ENCODE peak calls at places on chromosomes 3 and 15, in ten cellular contexts. N, U, P, Q, W, E, Z, G, C and M are unnamed samples.

GRCh38 chr15:90681480-90681879 is 35.7 kb upstream of the BLM start:
- DNase-seq in Q (no peak), U (no peak), N (no peak), E (no peak), W (no peak), P (peak), C (no peak), G (peak), Z (no peak), M (no peak)

GRCh38 chr3:111903067-111903511 is 44.0 kb downstream of the PHLDB2 start:
- DNase-seq in N (no peak), G (peak), E (no peak), Q (no peak), U (no peak), Z (no peak), C (no peak), P (peak), W (no peak), M (no peak)

GRCh38 chr15:63447277-63447676 is 57.1 kb upstream of the USP3 start:
- DNase-seq in C (no peak), U (peak), E (no peak), N (no peak), W (no peak), Z (no peak), P (no peak), G (no peak), Q (no peak), M (no peak)

GRCh38 chr15:101496198-101496986 is 6.9 kb upstream of the PCSK6 start:
- DNase-seq in N (no peak), C (no peak), U (peak), G (no peak), Q (no peak), E (no peak), W (no peak), Z (no peak), P (no peak), M (no peak)

GRCh38 chr3:10386121-10386520 is 65.2 kb upstream of the SEC13 start:
- DNase-seq in N (no peak), G (no peak), Z (no peak), C (no peak), U (no peak), W (no peak), E (no peak), P (no peak), Q (no peak), M (no peak)

GRCh38 chr3:48681974-48682610 is 3.6 kb downstream of the NCKIPSD start:
- DNase-seq in G (no peak), Q (no peak), N (no peak), P (no peak), C (no peak), W (no peak), E (no peak), U (no peak), Z (no peak), M (no peak)

GRCh38 chr3:193095366-193095765 is 145.7 kb upstream of the PLAAT1 start:
- DNase-seq in W (no peak), U (no peak), E (no peak), Q (no peak), C (no peak), N (no peak), G (no peak), Z (no peak), P (no peak), M (no peak)

GRCh38 chr3:141108002-141108401 is 56.9 kb downstream of the SPSB4 start:
- DNase-seq in Q (no peak), E (no peak), P (no peak), C (no peak), W (no peak), G (no peak), Z (no peak), U (no peak), N (no peak), M (no peak)

GRCh38 chr3:168624195-168624594 is 528.5 kb upstream of the GOLIM4 start:
- DNase-seq in G (no peak), C (no peak), U (no peak), E (no peak), P (no peak), Q (no peak), W (no peak), N (no peak), Z (no peak), M (no peak)

GRCh38 chr3:58755153-58755552 is 88.6 kb upstream of the FAM3D start:
- DNase-seq in Z (no peak), E (no peak), G (no peak), P (no peak), C (no peak), U (no peak), W (no peak), N (no peak), Q (no peak), M (no peak)

GRCh38 chr3:72382460-72382859 is 465.8 kb downstream of the SHQ1 start:
- DNase-seq in Q (no peak), Z (no peak), U (no peak), P (no peak), W (no peak), C (no peak), N (no peak), E (no peak), G (no peak), M (no peak)

GRCh38 chr3:157436583-157437300 is at the start of gene PTX3:
- DNase-seq in U (peak), N (no peak), W (no peak), C (no peak), Z (no peak), P (peak), G (peak), Q (peak), E (no peak), M (no peak)

GRCh38 chr3:56107157-56107556 is 361.1 kb downstream of the ERC2 start:
- DNase-seq in E (no peak), Z (no peak), G (no peak), N (no peak), Q (no peak), W (no peak), P (no peak), U (no peak), C (no peak), M (no peak)

GRCh38 chr3:24493951-24494615 is 567 bp downstream of the THRB start:
- DNase-seq in U (no peak), P (no peak), E (peak), Q (peak), G (peak), C (no peak), N (no peak), Z (no peak), W (peak), M (no peak)

GRCh38 chr15:80609111-80609510 is 86.0 kb upstream of the ABHD17C start:
- DNase-seq in N (no peak), G (no peak), U (no peak), Z (no peak), P (no peak), C (no peak), Q (no peak), E (no peak), W (no peak), M (no peak)